ENCODE peak calls at places on chromosomes 4 and X, in ten cellular contexts. B is NCI-H510A treated with DMSO at 0.1 percent for 48 hours; N is naive thymus-derived CD4-positive, alpha-beta T cell; P is stromal cell of bone marrow; Q is NCI-H1105 treated with DMSO at 0.1 percent for 48 hours; I is skeletal muscle cell; U is tibial nerve; F is H9; O is stimulated activated CD4-positive, alpha-beta T cell treated with anti-CD3 and anti-CD28 coated beads, TNF-alpha, amount 100 ng/mL, for 48 hours; D is EH. R is an unnamed sample.

GRCh38 chrX:298993-299392 is 17.8 kb downstream of the PLCXD1 start:
- DNase-seq in B (no peak), N (no peak), P (no peak), Q (no peak), I (no peak), U (no peak), F (no peak), O (no peak), D (no peak), R (no peak)

GRCh38 chrX:102934624-102935023 is 2.4 kb upstream of the RAB40AL start:
- DNase-seq in B (no peak), N (peak), P (peak), Q (peak), I (no peak), U (peak), F (no peak), O (peak), D (peak), R (no peak)

GRCh38 chr4:11424000-11424399 is 4.7 kb downstream of the HS3ST1 start:
- DNase-seq in B (peak), N (no peak), P (no peak), Q (peak), I (no peak), U (peak), F (peak), O (no peak), D (no peak), R (no peak)

GRCh38 chr4:110196206-110196870 is 2.1 kb downstream of the ELOVL6 start:
- DNase-seq in B (peak), N (peak), P (no peak), Q (peak), I (no peak), U (peak), F (peak), O (no peak), D (peak), R (no peak)

GRCh38 chrX:22389544-22390243 is 117.0 kb downstream of the CBLL2 start:
- DNase-seq in B (no peak), N (no peak), P (peak), Q (peak), I (peak), U (no peak), F (no peak), O (no peak), D (peak), R (peak)

GRCh38 chrX:925652-926061 is 286.8 kb downstream of the CRLF2 start:
- DNase-seq in B (no peak), N (no peak), P (no peak), Q (no peak), I (no peak), U (no peak), F (no peak), O (no peak), D (no peak), R (no peak)

GRCh38 chr4:89331637-89332544 is 24.3 kb upstream of the GPRIN3 start:
- DNase-seq in B (peak), N (no peak), P (no peak), Q (no peak), I (no peak), U (no peak), F (no peak), O (no peak), D (no peak), R (no peak)

GRCh38 chr4:38605794-38606586 is 58.0 kb upstream of the KLF3 start:
- DNase-seq in B (peak), N (no peak), P (no peak), Q (no peak), I (no peak), U (no peak), F (no peak), O (no peak), D (no peak), R (no peak)

GRCh38 chr4:183352546-183352945 is 30.3 kb upstream of the CLDN24 start:
- DNase-seq in B (no peak), N (no peak), P (no peak), Q (no peak), I (no peak), U (no peak), F (no peak), O (no peak), D (no peak), R (no peak)

R was measured in GM04503.